ENCODE peak calls at places on chromosome 22, in four cellular contexts. W, D, T and N are unnamed samples. For H3K4me1, the result is how much of the 10 kb centered on the place peaks cover.

GRCh38 chr22:50544746-50545253 is 899 bp upstream of the KLHDC7B start:
- DNase-seq in W (peak), T (no peak), D (peak), N (peak)

GRCh38 chr22:44952863-44953790 is 56.7 kb downstream of the PHF21B start:
- DNase-seq in T (no peak), D (no peak), W (no peak), N (no peak)

GRCh38 chr22:50170453-50171318 is at the start of gene PANX2:
- DNase-seq in W (no peak), D (peak), T (no peak), N (peak)

GRCh38 chr22:41501209-41501608 is 32.3 kb downstream of the ACO2 start:
- DNase-seq in T (peak), W (no peak), D (peak), N (no peak)

GRCh38 chr22:28855355-28856094 is 27.8 kb upstream of the ZNRF3 start:
- DNase-seq in D (no peak), T (peak), W (peak), N (no peak)

GRCh38 chr22:35972559-35972958 is 56.1 kb downstream of the RBFOX2 start:
- DNase-seq in W (no peak), T (no peak), D (no peak), N (no peak)

GRCh38 chr22:43433904-43434600 is 22.2 kb downstream of the MPPED1 start:
- DNase-seq in D (peak), T (no peak), W (no peak), N (no peak)

GRCh38 chr22:49824185-49824925 is 3.3 kb downstream of the BRD1 start:
- DNase-seq in W (no peak), T (no peak), D (peak), N (no peak)

GRCh38 chr22:50729391-50730012 is 8.5 kb upstream of the ACR start:
- DNase-seq in T (no peak), W (no peak), D (peak), N (peak)

GRCh38 chr22:19892249-19892879 is 37.7 kb upstream of the GNB1L start:
- DNase-seq in D (no peak), W (peak), T (no peak), N (no peak)

GRCh38 chr22:42269407-42270177 is 861 bp downstream of the TCF20 start:
- DNase-seq in W (peak), D (peak), T (peak), N (peak)

GRCh38 chr22:19937616-19938473 is 3.7 kb upstream of the COMT start:
- DNase-seq in T (no peak), W (no peak), D (no peak), N (no peak)

GRCh38 chr22:22855617-22856308 is 31.9 kb upstream of the IGLL5 start:
- DNase-seq in D (no peak), T (no peak), W (peak), N (no peak)

GRCh38 chr22:17580461-17581031 is 17.2 kb downstream of the SLC25A18 start:
- DNase-seq in T (no peak), D (no peak), W (no peak), N (no peak)

GRCh38 chr22:17576475-17576874 is 13.2 kb downstream of the SLC25A18 start:
- DNase-seq in D (no peak), T (no peak), W (no peak), N (peak)

GRCh38 chr22:17579535-17579981 is 16.3 kb downstream of the SLC25A18 start:
- DNase-seq in T (no peak), D (no peak), W (no peak), N (no peak)

GRCh38 chr22:17575681-17576080 is 12.4 kb downstream of the SLC25A18 start:
- DNase-seq in T (no peak), D (no peak), W (no peak), N (no peak)

DNA sequence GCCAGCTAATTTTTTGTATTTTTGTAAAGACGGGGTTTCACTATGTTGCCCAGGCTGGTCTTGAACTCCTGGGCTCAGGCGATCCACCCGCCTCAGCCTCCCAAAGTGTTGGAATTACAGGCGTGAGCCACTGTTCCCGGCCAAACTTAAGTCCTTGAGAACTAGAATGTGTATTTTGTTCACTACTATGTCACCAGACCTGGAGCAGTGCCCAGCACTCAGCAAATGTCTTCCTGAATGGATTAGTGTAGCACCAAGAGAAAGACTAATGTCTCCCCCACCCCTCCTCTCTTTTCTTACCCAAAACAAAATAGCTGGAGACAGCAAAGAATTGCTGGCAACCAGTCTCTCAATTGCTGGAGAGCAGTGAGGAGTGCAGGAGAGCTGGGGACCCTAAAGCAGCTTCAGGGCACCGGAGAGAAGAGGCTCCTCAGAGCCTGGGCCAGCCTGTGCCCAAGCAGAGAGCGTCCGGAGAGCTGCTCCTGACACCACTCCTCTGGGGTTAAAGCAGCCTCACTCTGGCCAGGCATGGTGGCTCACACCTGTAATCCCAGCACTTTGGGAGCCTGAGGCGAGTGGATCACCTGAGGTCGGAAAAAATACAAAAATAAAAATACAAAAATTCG is 14.9 kb downstream of the SLC25A18 start:
- DNase-seq in W (no peak), D (peak), T (no peak), N (no peak)
- H3K27ac ChIP-seq in W (no peak), D (no peak), T (no peak), N (no peak)

GRCh38 chr22:37284126-37284806 is 2.0 kb downstream of the CYTH4 start:
- DNase-seq in D (no peak), W (no peak), T (no peak), N (no peak)

GRCh38 chr22:37282385-37282677 is at the start of gene CYTH4:
- DNase-seq in W (no peak), T (no peak), D (peak), N (peak)

GRCh38 chr22:37283393-37283937 is 1.2 kb downstream of the CYTH4 start:
- DNase-seq in W (no peak), T (no peak), D (no peak), N (peak)

GRCh38 chr22:37285937-37286336 is 3.6 kb downstream of the CYTH4 start:
- DNase-seq in T (no peak), W (no peak), D (no peak), N (no peak)

DNA sequence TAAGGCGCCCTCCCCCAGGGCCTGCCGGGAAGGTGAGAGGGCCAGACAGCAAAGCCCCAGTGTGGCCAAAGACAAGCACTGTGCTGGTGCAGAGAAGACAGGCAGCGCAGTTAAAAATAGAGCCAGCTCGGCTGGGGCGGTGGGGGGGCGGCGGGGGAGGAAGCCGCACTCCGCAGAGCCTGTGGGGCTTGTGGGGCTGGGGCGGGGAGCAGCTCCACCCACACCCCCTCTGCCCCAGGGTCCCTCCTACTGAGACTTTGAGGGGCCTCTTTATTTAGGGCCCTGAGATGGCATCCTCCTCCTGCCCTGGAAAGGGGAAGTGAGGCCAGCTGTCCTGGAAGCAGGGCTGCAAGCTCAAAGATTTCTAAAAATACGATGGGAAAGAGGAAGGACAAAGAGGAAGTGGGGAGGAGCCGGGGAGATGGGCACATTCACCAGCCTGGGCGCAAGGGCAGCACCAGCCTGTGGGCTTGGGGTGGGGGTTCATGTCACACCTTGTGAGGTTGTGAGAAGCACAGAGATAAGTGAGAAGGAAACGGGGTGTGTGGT is 2.6 kb downstream of the CYTH4 start:
- DNase-seq in D (peak), T (no peak), W (no peak), N (peak)
- H3K4me3 ChIP-seq in D (peak), T (no peak), W (no peak), N (no peak)

GRCh38 chr22:30396871-30397655 is at the start of gene SEC14L2:
- DNase-seq in T (peak), W (peak), D (peak), N (peak)

GRCh38 chr22:30390974-30391691 is 3.9 kb upstream of the RNF215 start:
- DNase-seq in T (peak), W (peak), D (peak), N (peak)

GRCh38 chr22:30393322-30393680 is 3.5 kb upstream of the SEC14L2 start:
- DNase-seq in T (no peak), D (no peak), W (no peak), N (no peak)

GRCh38 chr22:30392661-30393321 is 4.0 kb upstream of the SEC14L2 start:
- DNase-seq in W (no peak), D (no peak), T (no peak), N (no peak)

DNA sequence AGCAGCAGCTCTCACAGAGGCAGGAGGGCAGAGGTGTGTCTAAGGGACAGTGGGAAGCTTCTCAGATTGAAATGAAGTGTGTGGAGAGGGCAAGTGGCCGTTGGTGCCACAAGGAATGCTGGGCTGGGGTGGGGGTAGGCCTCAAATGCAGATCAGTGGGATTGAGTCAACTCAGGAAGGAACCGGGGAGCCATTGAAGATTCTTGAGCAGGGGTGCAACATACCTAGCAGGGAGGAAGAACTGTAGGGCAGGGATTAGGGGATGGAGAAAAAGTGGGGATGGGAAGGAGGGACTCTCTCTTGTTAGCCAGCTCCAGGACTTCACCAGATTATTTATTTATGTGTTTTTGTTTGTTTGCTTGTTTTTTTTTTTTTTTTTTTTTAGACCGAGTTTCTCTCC is 2.9 kb upstream of the SEC14L2 start:
- DNase-seq in D (no peak), T (no peak), W (no peak), N (no peak)
- H3K4me1 ChIP-seq in D (under half), T (under half), W (under half), N (under half)

GRCh38 chr22:26609287-26609686 is 8.5 kb downstream of the CRYBB1 start:
- DNase-seq in D (no peak), T (no peak), W (no peak), N (no peak)
- H3K27ac ChIP-seq in D (no peak), T (no peak), W (no peak), N (no peak)

DNA sequence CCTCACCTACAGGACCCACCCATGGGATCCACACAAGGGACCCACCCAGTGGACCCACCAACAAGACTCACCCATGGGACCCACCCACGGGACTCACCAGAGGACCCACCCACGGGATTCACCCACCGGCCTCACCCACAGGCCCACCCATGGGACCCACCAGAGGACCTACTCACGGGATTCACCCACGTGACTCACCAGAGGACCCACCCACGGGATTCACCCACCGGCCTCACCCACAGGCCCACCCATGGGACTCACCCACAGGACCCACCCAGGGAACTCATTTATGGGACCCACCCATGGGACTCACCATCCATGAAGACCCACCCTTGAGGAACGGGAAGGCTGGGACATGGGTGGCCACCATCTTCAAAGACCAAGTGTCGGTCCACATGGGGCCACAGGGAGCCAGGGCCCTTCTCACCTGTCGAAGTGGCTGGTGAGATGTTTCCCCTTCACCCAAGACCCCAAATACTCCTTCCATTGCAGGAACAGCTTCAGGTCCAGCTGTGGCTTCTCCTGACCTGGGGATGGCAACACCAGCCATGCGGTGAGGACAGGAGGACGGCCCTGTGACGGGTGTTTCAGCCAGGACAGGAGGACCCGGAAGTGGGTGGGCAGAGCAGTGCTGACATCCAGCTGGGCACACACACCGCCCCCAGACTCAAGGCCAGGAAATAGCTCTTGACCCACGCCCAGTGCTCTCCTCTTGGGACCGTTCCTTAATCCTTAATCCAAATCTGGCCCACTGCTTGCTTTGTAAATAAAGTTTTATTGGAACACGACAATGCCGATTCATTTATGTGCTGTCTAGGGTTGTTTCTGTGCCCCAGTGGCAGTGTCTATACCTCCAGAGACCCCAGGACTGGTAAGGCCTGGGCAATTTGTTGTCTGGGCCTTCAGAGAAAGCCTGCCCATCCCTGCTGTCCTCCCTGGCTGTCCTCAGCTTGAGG is 1005.1 kb downstream of the BRD1 start:
- DNase-seq in T (no peak), W (no peak), D (no peak), N (no peak)
- H3K4me3 ChIP-seq in T (no peak), W (no peak), D (no peak), N (no peak)

DNA sequence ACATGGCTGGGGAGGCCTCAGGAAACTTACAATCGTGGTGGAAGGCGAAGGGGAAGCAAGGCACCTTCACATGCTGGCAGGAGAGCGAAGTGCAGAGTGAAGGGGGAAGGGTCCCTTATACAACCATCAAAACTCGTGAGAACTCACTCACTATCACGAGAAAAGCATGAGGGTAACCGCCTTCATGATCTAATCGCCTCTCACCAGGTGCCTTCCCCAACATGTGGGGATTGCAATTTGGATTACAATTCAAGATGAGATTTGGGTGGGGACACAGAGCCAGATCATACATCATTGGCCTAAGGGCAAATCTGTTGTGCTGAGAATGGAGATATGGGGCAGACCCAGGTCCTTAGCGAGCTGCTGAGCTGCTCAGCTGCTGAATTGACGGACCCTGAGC is 13.1 kb downstream of the C1QTNF6 start:
- DNase-seq in W (no peak), T (no peak), D (no peak), N (peak)
- H3K4me1 ChIP-seq in W (under half), T (under half), D (under half), N (under half)

DNA sequence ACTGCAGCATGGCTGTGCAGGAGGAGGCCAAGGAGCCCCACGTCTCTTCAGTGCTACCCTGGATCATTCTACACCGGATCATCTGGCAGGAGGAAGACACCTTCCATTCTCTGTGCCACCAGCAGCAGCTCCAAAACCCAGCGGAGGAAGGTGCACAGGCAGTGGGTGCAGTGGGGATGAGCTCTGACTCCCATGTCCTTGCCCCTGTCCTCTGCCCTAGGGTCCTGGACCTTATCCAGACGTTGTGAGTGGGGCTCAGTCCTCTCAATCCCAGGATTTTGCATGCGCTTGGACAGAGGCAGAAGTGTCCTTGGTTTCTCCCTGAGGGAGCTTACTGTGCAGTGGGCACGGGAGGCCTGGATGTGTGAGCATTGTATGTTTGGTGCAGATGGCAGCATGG is 61.3 kb downstream of the CABIN1 start:
- DNase-seq in W (no peak), T (no peak), D (no peak), N (no peak)
- H3K27ac ChIP-seq in W (no peak), T (no peak), D (no peak), N (no peak)

GRCh38 chr22:47091241-47091691 is 328.8 kb downstream of the TBC1D22A start:
- DNase-seq in D (no peak), T (no peak), W (peak), N (no peak)
- H3K4me3 ChIP-seq in D (no peak), T (no peak), W (peak), N (no peak)

GRCh38 chr22:38700271-38700788 is 413 bp downstream of the JOSD1 start:
- DNase-seq in T (no peak), D (peak), W (no peak), N (peak)
- H3K4me1 ChIP-seq in T (half or more), D (half or more), W (under half), N (under half)